ENCODE peak calls at places on chromosomes 11 and 22, in seven cellular contexts. One of them, this sample, is unnamed.

GRCh38 chr11:68329496-68329895 is 17.1 kb downstream of the LRP5 start:
- DNase-seq in fibroblast of pulmonary artery: no peak
- DNase-seq in neural crest cell: no peak
- DNase-seq in A673: no peak
- DNase-seq in WTC11: no peak
- DNase-seq in Calu3: no peak
- DNase-seq in fibroblast of villous mesenchyme: no peak
- DNase-seq in this sample: no peak

GRCh38 chr11:128294001-128294684 is 293.2 kb downstream of the ETS1 start:
- DNase-seq in fibroblast of pulmonary artery: no peak
- DNase-seq in neural crest cell: no peak
- DNase-seq in A673: no peak
- DNase-seq in WTC11: no peak
- DNase-seq in Calu3: no peak
- DNase-seq in fibroblast of villous mesenchyme: no peak
- DNase-seq in this sample: no peak

GRCh38 chr11:8260202-8260996 is 3.3 kb downstream of the LMO1 start:
- DNase-seq in fibroblast of pulmonary artery: no peak
- DNase-seq in neural crest cell: no peak
- DNase-seq in A673: no peak
- DNase-seq in WTC11: no peak
- DNase-seq in Calu3: no peak
- DNase-seq in fibroblast of villous mesenchyme: no peak
- DNase-seq in this sample: no peak

GRCh38 chr11:14288189-14288935 is 70.6 kb downstream of the RRAS2 start:
- DNase-seq in fibroblast of pulmonary artery: peak; percentile 85
- DNase-seq in neural crest cell: no peak
- DNase-seq in A673: no peak
- DNase-seq in WTC11: no peak
- DNase-seq in Calu3: no peak
- DNase-seq in fibroblast of villous mesenchyme: peak; percentile 84
- DNase-seq in this sample: no peak

GRCh38 chr11:107683070-107683469 is 28.8 kb downstream of the SLN start:
- DNase-seq in fibroblast of pulmonary artery: no peak
- DNase-seq in neural crest cell: no peak
- DNase-seq in A673: no peak
- DNase-seq in WTC11: no peak
- DNase-seq in Calu3: no peak
- DNase-seq in fibroblast of villous mesenchyme: no peak
- DNase-seq in this sample: no peak

GRCh38 chr22:47294222-47294532 is 531.7 kb downstream of the TBC1D22A start:
- DNase-seq in fibroblast of pulmonary artery: peak; percentile 56
- DNase-seq in neural crest cell: no peak
- DNase-seq in A673: no peak
- DNase-seq in WTC11: no peak
- DNase-seq in Calu3: no peak
- DNase-seq in fibroblast of villous mesenchyme: peak; percentile 45
- DNase-seq in this sample: no peak

GRCh38 chr11:4647795-4648194 is 4.0 kb downstream of the OR51E1 start:
- DNase-seq in fibroblast of pulmonary artery: no peak
- DNase-seq in neural crest cell: no peak
- DNase-seq in A673: no peak
- DNase-seq in WTC11: no peak
- DNase-seq in Calu3: no peak
- DNase-seq in fibroblast of villous mesenchyme: peak; percentile 3
- DNase-seq in this sample: no peak

GRCh38 chr11:112610996-112611795 is 350.0 kb upstream of the NCAM1 start:
- DNase-seq in fibroblast of pulmonary artery: peak; percentile 31
- DNase-seq in neural crest cell: no peak
- DNase-seq in A673: peak; percentile 90
- DNase-seq in WTC11: no peak
- DNase-seq in Calu3: no peak
- DNase-seq in fibroblast of villous mesenchyme: no peak
- DNase-seq in this sample: no peak

GRCh38 chr11:35211952-35212351 is 73.0 kb downstream of the CD44 start:
- DNase-seq in fibroblast of pulmonary artery: no peak
- DNase-seq in neural crest cell: no peak
- DNase-seq in A673: no peak
- DNase-seq in WTC11: no peak
- DNase-seq in Calu3: no peak
- DNase-seq in fibroblast of villous mesenchyme: no peak
- DNase-seq in this sample: no peak

GRCh38 chr11:59429924-59430516 is 3.8 kb upstream of the OR5A2 start:
- DNase-seq in fibroblast of pulmonary artery: peak; percentile 61
- DNase-seq in neural crest cell: peak; percentile 52
- DNase-seq in A673: peak; percentile 79
- DNase-seq in WTC11: peak; percentile 18
- DNase-seq in Calu3: peak; percentile 66
- DNase-seq in fibroblast of villous mesenchyme: peak; percentile 50
- DNase-seq in this sample: no peak

GRCh38 chr11:44773351-44773965 is 46.7 kb downstream of the TSPAN18 start:
- DNase-seq in fibroblast of pulmonary artery: no peak
- DNase-seq in neural crest cell: no peak
- DNase-seq in A673: no peak
- DNase-seq in WTC11: no peak
- DNase-seq in Calu3: no peak
- DNase-seq in fibroblast of villous mesenchyme: no peak
- DNase-seq in this sample: no peak

GRCh38 chr11:3218483-3219280 is at the start of gene MRGPRG:
- DNase-seq in fibroblast of pulmonary artery: no peak
- DNase-seq in neural crest cell: no peak
- DNase-seq in A673: no peak
- DNase-seq in WTC11: peak; percentile 28
- DNase-seq in Calu3: no peak
- DNase-seq in fibroblast of villous mesenchyme: no peak
- DNase-seq in this sample: no peak

GRCh38 chr11:102253018-102253775 is 64.1 kb upstream of the BIRC3 start:
- DNase-seq in fibroblast of pulmonary artery: no peak
- DNase-seq in neural crest cell: no peak
- DNase-seq in A673: no peak
- DNase-seq in WTC11: no peak
- DNase-seq in Calu3: no peak
- DNase-seq in fibroblast of villous mesenchyme: no peak
- DNase-seq in this sample: no peak

GRCh38 chr22:30994960-30995359 is 25.9 kb downstream of the TUG1 start:
- DNase-seq in fibroblast of pulmonary artery: no peak
- DNase-seq in neural crest cell: no peak
- DNase-seq in A673: no peak
- DNase-seq in WTC11: no peak
- DNase-seq in Calu3: no peak
- DNase-seq in fibroblast of villous mesenchyme: no peak
- DNase-seq in this sample: no peak

GRCh38 chr11:62193954-62194353 is 3.9 kb downstream of the SCGB1D1 start:
- DNase-seq in fibroblast of pulmonary artery: peak; percentile 11
- DNase-seq in neural crest cell: no peak
- DNase-seq in A673: peak; percentile 22
- DNase-seq in WTC11: peak; percentile 51
- DNase-seq in Calu3: peak; percentile 10
- DNase-seq in fibroblast of villous mesenchyme: peak; percentile 12
- DNase-seq in this sample: no peak

GRCh38 chr11:107071129-107071528 is 52.9 kb upstream of the GUCY1A2 start:
- DNase-seq in fibroblast of pulmonary artery: no peak
- DNase-seq in neural crest cell: no peak
- DNase-seq in A673: no peak
- DNase-seq in WTC11: no peak
- DNase-seq in Calu3: no peak
- DNase-seq in fibroblast of villous mesenchyme: no peak
- DNase-seq in this sample: no peak

DNA sequence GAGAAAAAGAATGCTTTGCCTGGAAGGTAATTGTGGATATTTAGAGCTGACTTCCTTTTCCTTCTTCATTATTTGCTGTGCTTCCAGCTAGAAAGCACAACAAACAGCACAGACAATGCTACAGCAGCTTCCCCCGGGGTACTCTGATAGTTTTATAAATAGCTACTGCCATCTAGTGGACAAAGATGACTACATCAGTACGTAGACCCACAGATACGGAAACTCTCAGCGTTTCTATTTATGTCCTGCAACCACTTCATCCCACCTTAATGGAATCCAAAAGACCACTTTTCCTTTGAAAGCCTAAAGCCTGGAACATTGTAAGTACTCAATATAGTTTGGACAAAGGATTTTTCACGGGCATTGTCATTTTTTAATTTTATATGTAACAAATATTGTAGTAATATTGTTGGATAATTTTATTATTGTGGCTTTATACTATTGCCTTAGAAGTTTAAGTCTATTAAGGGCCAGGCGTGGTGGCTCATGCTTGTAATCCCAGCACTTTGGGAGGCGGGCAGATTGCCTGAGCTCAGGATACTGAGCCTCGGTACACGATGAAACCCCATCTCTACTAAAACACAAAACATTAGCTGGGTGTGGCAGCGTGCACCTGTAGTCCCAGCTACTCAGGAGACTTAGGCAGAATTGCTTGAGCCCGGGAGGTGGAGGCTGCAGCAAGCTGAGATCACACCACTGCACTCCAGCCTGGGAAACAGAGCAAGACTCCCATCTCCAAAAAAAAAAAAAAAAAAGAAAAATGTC is 7.5 kb downstream of the HSPA8 start:
- DNase-seq in fibroblast of pulmonary artery: peak; percentile 83
- DNase-seq in neural crest cell: peak; percentile 16
- DNase-seq in A673: peak; percentile 94
- DNase-seq in WTC11: no peak
- DNase-seq in Calu3: no peak
- DNase-seq in fibroblast of villous mesenchyme: peak; percentile 72
- DNase-seq in this sample: no peak
- TF ChIP-seq CTCF in fibroblast of pulmonary artery: peak; percentile 68
- TF ChIP-seq CTCF in neural crest cell: peak; percentile 80
- TF ChIP-seq CTCF in A673: peak; percentile 87
- TF ChIP-seq CTCF in WTC11: peak; percentile 52
- TF ChIP-seq CTCF in Calu3: peak; percentile 31
- TF ChIP-seq CTCF in fibroblast of villous mesenchyme: peak; percentile 67
- TF ChIP-seq CTCF in this sample: peak; percentile 35

DNA sequence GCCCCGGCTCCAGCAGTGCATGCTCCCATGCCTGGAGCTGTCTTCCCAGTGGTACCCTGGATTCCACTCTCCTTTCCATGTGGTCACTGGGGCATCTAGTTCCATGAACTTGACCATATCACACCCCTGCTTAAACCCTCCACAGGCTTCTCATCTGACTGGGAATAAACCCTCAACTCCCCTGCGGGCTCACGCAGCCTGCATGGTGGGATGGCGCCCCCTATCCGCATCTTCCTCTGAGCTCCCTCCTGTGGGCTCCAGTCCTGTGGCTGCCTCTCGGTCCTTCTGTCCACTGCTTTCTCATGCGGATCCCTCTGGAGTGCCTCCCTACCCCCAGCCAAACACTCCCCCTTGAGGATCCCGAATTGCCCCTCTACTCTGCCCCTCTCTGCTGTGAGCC is 41.4 kb upstream of the TTLL12 start:
- DNase-seq in fibroblast of pulmonary artery: peak; percentile 35
- DNase-seq in neural crest cell: peak; percentile 65
- DNase-seq in A673: peak; percentile 65
- DNase-seq in WTC11: peak; percentile 84
- DNase-seq in Calu3: peak; percentile 64
- DNase-seq in fibroblast of villous mesenchyme: peak; percentile 26
- DNase-seq in this sample: no peak
- TF ChIP-seq CTCF in fibroblast of pulmonary artery: peak; percentile 42
- TF ChIP-seq CTCF in neural crest cell: peak; percentile 47
- TF ChIP-seq CTCF in A673: peak; percentile 76
- TF ChIP-seq CTCF in WTC11: peak; percentile 49
- TF ChIP-seq CTCF in Calu3: peak; percentile 43
- TF ChIP-seq CTCF in fibroblast of villous mesenchyme: peak; percentile 44
- TF ChIP-seq CTCF in this sample: no peak

GRCh38 chr22:19147193-19147780 is 2.8 kb downstream of the GSC2 start:
- DNase-seq in fibroblast of pulmonary artery: no peak
- DNase-seq in neural crest cell: no peak
- DNase-seq in A673: no peak
- DNase-seq in WTC11: peak; percentile 28
- DNase-seq in Calu3: no peak
- DNase-seq in fibroblast of villous mesenchyme: no peak
- DNase-seq in this sample: no peak
- TF ChIP-seq CTCF in fibroblast of pulmonary artery: no peak
- TF ChIP-seq CTCF in neural crest cell: no peak
- TF ChIP-seq CTCF in A673: no peak
- TF ChIP-seq CTCF in WTC11: no peak
- TF ChIP-seq CTCF in Calu3: no peak
- TF ChIP-seq CTCF in fibroblast of villous mesenchyme: no peak
- TF ChIP-seq CTCF in this sample: no peak

GRCh38 chr11:116082256-116082655 is 578.0 kb upstream of the CADM1 start:
- DNase-seq in fibroblast of pulmonary artery: no peak
- DNase-seq in neural crest cell: no peak
- DNase-seq in A673: no peak
- DNase-seq in WTC11: no peak
- DNase-seq in Calu3: no peak
- DNase-seq in fibroblast of villous mesenchyme: no peak
- DNase-seq in this sample: no peak

GRCh38 chr11:116077092-116077491 is 572.9 kb upstream of the CADM1 start:
- DNase-seq in fibroblast of pulmonary artery: no peak
- DNase-seq in neural crest cell: no peak
- DNase-seq in A673: no peak
- DNase-seq in WTC11: no peak
- DNase-seq in Calu3: no peak
- DNase-seq in fibroblast of villous mesenchyme: no peak
- DNase-seq in this sample: no peak

GRCh38 chr11:116073854-116074837 is 569.9 kb upstream of the CADM1 start:
- DNase-seq in fibroblast of pulmonary artery: no peak
- DNase-seq in neural crest cell: peak; percentile 28
- DNase-seq in A673: no peak
- DNase-seq in WTC11: no peak
- DNase-seq in Calu3: no peak
- DNase-seq in fibroblast of villous mesenchyme: no peak
- DNase-seq in this sample: no peak

GRCh38 chr11:116079580-116079979 is 575.4 kb upstream of the CADM1 start:
- DNase-seq in fibroblast of pulmonary artery: no peak
- DNase-seq in neural crest cell: no peak
- DNase-seq in A673: no peak
- DNase-seq in WTC11: no peak
- DNase-seq in Calu3: no peak
- DNase-seq in fibroblast of villous mesenchyme: no peak
- DNase-seq in this sample: no peak

GRCh38 chr11:116078101-116078561 is 573.9 kb upstream of the CADM1 start:
- DNase-seq in fibroblast of pulmonary artery: no peak
- DNase-seq in neural crest cell: peak; percentile 22
- DNase-seq in A673: peak; percentile 18
- DNase-seq in WTC11: peak; percentile 41
- DNase-seq in Calu3: no peak
- DNase-seq in fibroblast of villous mesenchyme: no peak
- DNase-seq in this sample: no peak
- TF ChIP-seq CTCF in fibroblast of pulmonary artery: no peak
- TF ChIP-seq CTCF in neural crest cell: peak; percentile 55
- TF ChIP-seq CTCF in A673: peak; percentile 49
- TF ChIP-seq CTCF in WTC11: peak; percentile 18
- TF ChIP-seq CTCF in Calu3: no peak
- TF ChIP-seq CTCF in fibroblast of villous mesenchyme: no peak
- TF ChIP-seq CTCF in this sample: no peak